ENCODE peak calls at places on chromosome 1, in six cellular contexts. Q is heart left ventricle, J is cardiac fibroblast, G is cardiac muscle cell, F is H9, E is nephron progenitor cell. L is an unnamed sample.

GRCh38 chr1:57188169-57188568 is 222.4 kb upstream of the C8B start:
- DNase-seq in Q (no peak), J (no peak), G (no peak), F (no peak), E (no peak), L (no peak)

GRCh38 chr1:167938083-167938482 is 1.2 kb upstream of the MPC2 start:
- DNase-seq in Q (no peak), J (peak), G (no peak), F (no peak), E (no peak), L (no peak)

GRCh38 chr1:229431270-229432115 is 2.4 kb downstream of the ACTA1 start:
- DNase-seq in Q (no peak), J (no peak), G (no peak), F (no peak), E (no peak), L (no peak)

GRCh38 chr1:194117582-194117981 is 931.2 kb upstream of the B3GALT2 start:
- DNase-seq in Q (peak), J (no peak), G (no peak), F (peak), E (no peak), L (no peak)

GRCh38 chr1:224211262-224211962 is 28.4 kb downstream of the DEGS1 start:
- DNase-seq in Q (no peak), J (peak), G (peak), F (no peak), E (no peak), L (peak)

GRCh38 chr1:221435510-221435909 is 306.4 kb downstream of the DUSP10 start:
- DNase-seq in Q (no peak), J (peak), G (peak), F (no peak), E (no peak), L (peak)

GRCh38 chr1:65045022-65045786 is 78.9 kb upstream of the JAK1 start:
- DNase-seq in Q (no peak), J (no peak), G (no peak), F (no peak), E (no peak), L (no peak)

GRCh38 chr1:185559684-185560310 is 174.4 kb upstream of the HMCN1 start:
- DNase-seq in Q (peak), J (peak), G (peak), F (peak), E (no peak), L (peak)

GRCh38 chr1:17904290-17904689 is 149.2 kb downstream of the ACTL8 start:
- DNase-seq in Q (no peak), J (no peak), G (no peak), F (no peak), E (no peak), L (no peak)

GRCh38 chr1:30198805-30199403 is 524.5 kb downstream of the MATN1 start:
- DNase-seq in Q (no peak), J (no peak), G (no peak), F (no peak), E (no peak), L (no peak)

GRCh38 chr1:111990878-111991760 is 1.7 kb upstream of the KCND3 start:
- DNase-seq in Q (peak), J (peak), G (peak), F (peak), E (peak), L (peak)

GRCh38 chr1:156338180-156338973 is at the start of the genes CCT3 and TSACC:
- DNase-seq in Q (peak), J (peak), G (peak), F (peak), E (peak), L (peak)

GRCh38 chr1:98991127-98992003 is 13.3 kb downstream of the PLPPR5 start:
- DNase-seq in Q (no peak), J (peak), G (peak), F (no peak), E (no peak), L (peak)

GRCh38 chr1:70387507-70387906 is 23.6 kb upstream of the CTH start:
- DNase-seq in Q (no peak), J (no peak), G (no peak), F (no peak), E (no peak), L (no peak)

GRCh38 chr1:5830771-5831599 is 161.2 kb downstream of the NPHP4 start:
- DNase-seq in Q (no peak), J (no peak), G (no peak), F (peak), E (peak), L (no peak)
- TF ChIP-seq CTCF in Q (no peak), J (no peak), G (no peak), F (peak), E (peak), L (no peak)

GRCh38 chr1:110203021-110203661 is 7.0 kb upstream of the KCNC4 start:
- DNase-seq in Q (no peak), J (peak), G (peak), F (peak), E (peak), L (peak)
- TF ChIP-seq CTCF in Q (peak), J (peak), G (peak), F (peak), E (peak), L (peak)

DNA sequence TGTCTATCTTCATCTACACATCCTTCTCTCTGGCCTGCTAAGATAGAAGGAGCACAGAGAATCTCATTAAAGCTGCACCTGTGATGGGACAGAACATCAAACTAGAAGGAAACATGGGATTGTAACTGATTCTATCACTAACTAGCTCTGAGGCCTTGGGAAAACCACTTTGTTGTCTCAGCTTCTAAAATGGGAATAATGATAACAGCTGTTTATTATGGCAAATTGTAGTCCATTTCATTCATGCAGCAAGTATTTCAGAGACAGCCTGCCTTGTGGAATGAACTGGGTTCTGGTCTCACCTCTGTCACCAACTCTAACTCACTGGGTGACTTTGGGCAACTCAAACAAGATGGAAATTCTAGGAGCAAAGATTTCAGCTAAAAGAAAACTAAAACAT is 12.4 kb downstream of the GJA5 start:
- DNase-seq in Q (no peak), J (no peak), G (no peak), F (no peak), E (no peak), L (no peak)
- TF ChIP-seq CTCF in Q (no peak), J (no peak), G (no peak), F (no peak), E (no peak), L (no peak)

DNA sequence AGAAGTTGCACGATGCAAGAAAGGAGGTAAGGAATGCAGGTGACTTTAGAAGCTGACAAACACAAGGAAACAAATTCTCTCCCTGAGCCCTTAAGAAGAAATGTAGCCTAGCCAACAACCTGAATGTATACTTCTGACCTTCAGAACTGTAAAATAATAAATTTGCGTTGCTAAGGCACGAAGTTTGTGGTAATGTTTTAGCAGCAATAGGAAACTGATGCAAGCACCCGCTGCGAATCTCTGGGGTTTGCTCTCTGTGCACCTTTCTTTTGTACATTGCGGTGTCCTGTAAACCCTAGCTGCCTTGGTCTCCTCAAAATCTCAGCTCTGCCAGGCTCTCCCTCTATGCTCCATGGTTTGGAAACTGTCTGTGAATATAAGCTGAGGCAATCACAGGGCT is 15.1 kb downstream of the CD53 start:
- DNase-seq in Q (no peak), J (no peak), G (no peak), F (no peak), E (no peak), L (no peak)
- TF ChIP-seq CTCF in Q (no peak), J (no peak), G (no peak), F (no peak), E (no peak), L (no peak)

GRCh38 chr1:10753279-10753678 is 43.2 kb downstream of the CASZ1 start:
- DNase-seq in Q (peak), J (no peak), G (no peak), F (no peak), E (no peak), L (no peak)
- TF ChIP-seq CTCF in Q (no peak), J (no peak), G (no peak), F (peak), E (peak), L (no peak)

GRCh38 chr1:44296067-44296466 is 59.0 kb downstream of the ERI3 start:
- DNase-seq in Q (no peak), J (no peak), G (no peak), F (no peak), E (peak), L (no peak)

GRCh38 chr1:44293761-44294315 is 61.2 kb downstream of the ERI3 start:
- DNase-seq in Q (peak), J (no peak), G (no peak), F (no peak), E (no peak), L (no peak)

GRCh38 chr1:44296794-44297193 is 58.3 kb downstream of the ERI3 start:
- DNase-seq in Q (no peak), J (no peak), G (no peak), F (no peak), E (peak), L (no peak)

GRCh38 chr1:44292641-44293040 is 62.4 kb downstream of the ERI3 start:
- DNase-seq in Q (no peak), J (no peak), G (no peak), F (no peak), E (no peak), L (no peak)

DNA sequence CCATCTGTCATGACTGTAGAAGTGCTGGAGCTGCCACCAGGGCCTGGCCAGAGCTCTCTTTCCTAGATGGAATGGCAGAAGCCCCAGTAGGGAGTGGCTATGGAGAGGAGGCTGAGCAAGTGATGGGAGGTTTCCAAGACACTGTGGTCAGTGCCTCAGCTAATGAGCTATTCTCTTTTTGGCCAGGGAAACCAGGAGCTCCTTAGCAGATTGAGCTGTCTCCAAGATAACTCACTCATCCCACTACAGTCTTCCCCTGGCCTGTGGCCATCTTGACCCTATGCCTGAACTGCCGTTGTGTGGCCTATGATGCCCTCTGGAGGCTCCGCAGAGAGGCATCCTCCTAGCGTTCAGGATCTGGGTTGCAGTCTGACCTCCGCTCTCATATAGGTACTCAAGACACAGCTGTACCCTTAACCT is 60.5 kb downstream of the ERI3 start:
- DNase-seq in Q (no peak), J (peak), G (peak), F (peak), E (peak), L (peak)
- TF ChIP-seq CTCF in Q (no peak), J (peak), G (peak), F (peak), E (no peak), L (peak)

GRCh38 chr1:235181561-235182245 is 20.7 kb upstream of the RBM34 start:
- DNase-seq in Q (no peak), J (no peak), G (no peak), F (no peak), E (no peak), L (no peak)
- TF ChIP-seq CTCF in Q (no peak), J (no peak), G (no peak), F (no peak), E (no peak), L (no peak)

GRCh38 chr1:225460737-225461532 is 33.1 kb upstream of the LBR start:
- DNase-seq in Q (no peak), J (no peak), G (no peak), F (no peak), E (no peak), L (no peak)

GRCh38 chr1:225461533-225462428 is 33.9 kb upstream of the LBR start:
- DNase-seq in Q (no peak), J (no peak), G (no peak), F (no peak), E (no peak), L (no peak)

GRCh38 chr1:225462429-225462713 is 34.5 kb upstream of the LBR start:
- DNase-seq in Q (no peak), J (no peak), G (no peak), F (no peak), E (no peak), L (no peak)

GRCh38 chr1:225458222-225458631 is 30.4 kb upstream of the LBR start:
- DNase-seq in Q (no peak), J (peak), G (peak), F (no peak), E (no peak), L (no peak)

GRCh38 chr1:225460021-225460736 is 32.3 kb upstream of the LBR start:
- DNase-seq in Q (no peak), J (peak), G (no peak), F (no peak), E (no peak), L (no peak)
- TF ChIP-seq CTCF in Q (no peak), J (peak), G (no peak), F (no peak), E (no peak), L (no peak)

GRCh38 chr1:31669786-31670582 is 25.3 kb upstream of the PEF1 start:
- DNase-seq in Q (peak), J (peak), G (peak), F (peak), E (no peak), L (no peak)
- TF ChIP-seq CTCF in Q (peak), J (peak), G (peak), F (peak), E (no peak), L (peak)

L was measured in HFFc6.